ENCODE peak calls at places on chromosomes 16 and 17, in eight cellular contexts. One of them, this sample, is unnamed.

GRCh38 chr17:81494984-81495383 is 17.6 kb downstream of the ACTG1 start:
- DNase-seq in upper lobe of left lung: no peak
- DNase-seq in MM.1S: no peak
- DNase-seq in hepatocyte: no peak
- DNase-seq in IMR-90: no peak
- DNase-seq in fibroblast of lung: no peak
- DNase-seq in colonic mucosa: no peak
- DNase-seq in psoas muscle: no peak
- DNase-seq in this sample: peak; percentile 81

GRCh38 chr16:4350787-4351659 is at the start of gene PAM16:
- DNase-seq in IMR-90: peak; percentile 91
- DNase-seq in upper lobe of left lung: peak; percentile 97
- DNase-seq in hepatocyte: peak; percentile 98
- DNase-seq in fibroblast of lung: peak; percentile 93
- DNase-seq in colonic mucosa: peak; percentile 98
- DNase-seq in psoas muscle: peak; percentile 99
- DNase-seq in MM.1S: peak; percentile 95
- DNase-seq in this sample: peak; percentile 96

GRCh38 chr17:41679740-41680425 is 8.8 kb upstream of the EIF1 start:
- DNase-seq in MM.1S: no peak
- DNase-seq in psoas muscle: peak; percentile 15
- DNase-seq in colonic mucosa: no peak
- DNase-seq in fibroblast of lung: no peak
- DNase-seq in upper lobe of left lung: no peak
- DNase-seq in hepatocyte: no peak
- DNase-seq in IMR-90: no peak
- DNase-seq in this sample: no peak

GRCh38 chr17:60390881-60391418 is 983 bp downstream of the USP32 start:
- DNase-seq in MM.1S: no peak
- DNase-seq in upper lobe of left lung: peak; percentile 44
- DNase-seq in colonic mucosa: peak; percentile 39
- DNase-seq in hepatocyte: peak; percentile 49
- DNase-seq in psoas muscle: peak; percentile 64
- DNase-seq in IMR-90: peak; percentile 33
- DNase-seq in fibroblast of lung: peak; percentile 39
- DNase-seq in this sample: peak; percentile 24

GRCh38 chr17:16906670-16907069 is 65.2 kb downstream of the TNFRSF13B start:
- DNase-seq in upper lobe of left lung: no peak
- DNase-seq in fibroblast of lung: no peak
- DNase-seq in colonic mucosa: no peak
- DNase-seq in IMR-90: peak; percentile 19
- DNase-seq in psoas muscle: no peak
- DNase-seq in hepatocyte: no peak
- DNase-seq in MM.1S: peak; percentile 77
- DNase-seq in this sample: no peak

GRCh38 chr16:26269663-26270062 is 577.9 kb downstream of the HS3ST4 start:
- DNase-seq in psoas muscle: no peak
- DNase-seq in upper lobe of left lung: no peak
- DNase-seq in hepatocyte: no peak
- DNase-seq in MM.1S: peak; percentile 56
- DNase-seq in IMR-90: no peak
- DNase-seq in fibroblast of lung: no peak
- DNase-seq in colonic mucosa: no peak
- DNase-seq in this sample: no peak

GRCh38 chr16:56347166-56347565 is 78.2 kb downstream of the AMFR start:
- DNase-seq in fibroblast of lung: no peak
- DNase-seq in psoas muscle: peak; percentile 39
- DNase-seq in MM.1S: no peak
- DNase-seq in upper lobe of left lung: no peak
- DNase-seq in IMR-90: no peak
- DNase-seq in hepatocyte: no peak
- DNase-seq in colonic mucosa: no peak
- DNase-seq in this sample: no peak

GRCh38 chr17:72852267-72852945 is 240.1 kb downstream of the SLC39A11 start:
- DNase-seq in hepatocyte: no peak
- DNase-seq in fibroblast of lung: peak; percentile 15
- DNase-seq in upper lobe of left lung: no peak
- DNase-seq in IMR-90: peak; percentile 64
- DNase-seq in MM.1S: no peak
- DNase-seq in colonic mucosa: no peak
- DNase-seq in psoas muscle: no peak
- DNase-seq in this sample: no peak

GRCh38 chr17:81160306-81160705 is 5.0 kb upstream of the PVALEF start:
- DNase-seq in fibroblast of lung: no peak
- DNase-seq in hepatocyte: no peak
- DNase-seq in colonic mucosa: no peak
- DNase-seq in psoas muscle: peak; percentile 74
- DNase-seq in IMR-90: no peak
- DNase-seq in MM.1S: no peak
- DNase-seq in upper lobe of left lung: peak; percentile 66
- DNase-seq in this sample: no peak

GRCh38 chr17:4978720-4979119 is 8.8 kb downstream of the CAMTA2 start:
- DNase-seq in IMR-90: no peak
- DNase-seq in upper lobe of left lung: no peak
- DNase-seq in MM.1S: no peak
- DNase-seq in hepatocyte: no peak
- DNase-seq in fibroblast of lung: no peak
- DNase-seq in psoas muscle: no peak
- DNase-seq in colonic mucosa: no peak
- DNase-seq in this sample: no peak

GRCh38 chr16:13307861-13308260 is 406.5 kb downstream of the SHISA9 start:
- DNase-seq in IMR-90: no peak
- DNase-seq in colonic mucosa: no peak
- DNase-seq in fibroblast of lung: no peak
- DNase-seq in psoas muscle: no peak
- DNase-seq in MM.1S: no peak
- DNase-seq in upper lobe of left lung: no peak
- DNase-seq in hepatocyte: no peak
- DNase-seq in this sample: no peak

GRCh38 chr16:81713295-81713772 is 65.8 kb upstream of the PLCG2 start:
- DNase-seq in colonic mucosa: no peak
- DNase-seq in MM.1S: no peak
- DNase-seq in psoas muscle: no peak
- DNase-seq in fibroblast of lung: no peak
- DNase-seq in hepatocyte: no peak
- DNase-seq in upper lobe of left lung: no peak
- DNase-seq in IMR-90: no peak
- DNase-seq in this sample: no peak

GRCh38 chr17:39954876-39955275 is 7.9 kb upstream of the GSDMA start:
- DNase-seq in colonic mucosa: no peak
- DNase-seq in MM.1S: no peak
- DNase-seq in IMR-90: no peak
- DNase-seq in psoas muscle: no peak
- DNase-seq in fibroblast of lung: no peak
- DNase-seq in hepatocyte: no peak
- DNase-seq in upper lobe of left lung: no peak
- DNase-seq in this sample: no peak

GRCh38 chr17:14061666-14062560 is 7.4 kb upstream of the COX10 start:
- DNase-seq in MM.1S: no peak
- DNase-seq in colonic mucosa: no peak
- DNase-seq in hepatocyte: peak; percentile 26
- DNase-seq in fibroblast of lung: peak; percentile 84
- DNase-seq in upper lobe of left lung: peak; percentile 79
- DNase-seq in psoas muscle: peak; percentile 51
- DNase-seq in IMR-90: peak; percentile 84
- DNase-seq in this sample: no peak

GRCh38 chr16:69859105-69859969 is 91.8 kb upstream of the CLEC18A start:
- DNase-seq in upper lobe of left lung: peak; percentile 40
- DNase-seq in MM.1S: no peak
- DNase-seq in colonic mucosa: peak; percentile 77
- DNase-seq in hepatocyte: peak; percentile 68
- DNase-seq in IMR-90: no peak
- DNase-seq in psoas muscle: no peak
- DNase-seq in fibroblast of lung: no peak
- DNase-seq in this sample: peak; percentile 66

GRCh38 chr17:73452056-73452455 is 140.3 kb upstream of the CDC42EP4 start:
- DNase-seq in psoas muscle: no peak
- DNase-seq in MM.1S: no peak
- DNase-seq in IMR-90: no peak
- DNase-seq in colonic mucosa: no peak
- DNase-seq in upper lobe of left lung: no peak
- DNase-seq in hepatocyte: no peak
- DNase-seq in fibroblast of lung: no peak
- DNase-seq in this sample: no peak

GRCh38 chr17:53588317-53588716 is 234.4 kb upstream of the KIF2B start:
- DNase-seq in MM.1S: no peak
- DNase-seq in hepatocyte: no peak
- DNase-seq in upper lobe of left lung: no peak
- DNase-seq in fibroblast of lung: no peak
- DNase-seq in IMR-90: no peak
- DNase-seq in psoas muscle: no peak
- DNase-seq in colonic mucosa: no peak
- DNase-seq in this sample: no peak

GRCh38 chr17:68101992-68102758 is 66.6 kb downstream of the KPNA2 start:
- DNase-seq in upper lobe of left lung: peak; percentile 41
- DNase-seq in hepatocyte: peak; percentile 23
- DNase-seq in MM.1S: no peak
- DNase-seq in fibroblast of lung: no peak
- DNase-seq in IMR-90: no peak
- DNase-seq in psoas muscle: no peak
- DNase-seq in colonic mucosa: peak; percentile 60
- DNase-seq in this sample: peak; percentile 47

GRCh38 chr16:89955001-89955685 is 6.6 kb downstream of the DEF8 start:
- DNase-seq in colonic mucosa: no peak
- DNase-seq in fibroblast of lung: no peak
- DNase-seq in psoas muscle: peak; percentile 14
- DNase-seq in IMR-90: no peak
- DNase-seq in hepatocyte: no peak
- DNase-seq in upper lobe of left lung: no peak
- DNase-seq in MM.1S: no peak
- DNase-seq in this sample: no peak
- H3K4me1 ChIP-seq in colonic mucosa: no peaks in the 10 kb centered on the region
- H3K4me1 ChIP-seq in fibroblast of lung: no peaks in the 10 kb centered on the region
- H3K4me1 ChIP-seq in psoas muscle: no peaks in the 10 kb centered on the region
- H3K4me1 ChIP-seq in IMR-90: no peaks in the 10 kb centered on the region
- H3K4me1 ChIP-seq in hepatocyte: no peaks in the 10 kb centered on the region
- H3K4me1 ChIP-seq in upper lobe of left lung: peaks cover 3% of the 10 kb centered on the region
- H3K4me1 ChIP-seq in MM.1S: no peaks in the 10 kb centered on the region
- H3K4me1 ChIP-seq in this sample: no peaks in the 10 kb centered on the region

GRCh38 chr17:76049239-76049638 is 22.1 kb upstream of the EVPL start:
- DNase-seq in colonic mucosa: no peak
- DNase-seq in hepatocyte: no peak
- DNase-seq in psoas muscle: no peak
- DNase-seq in upper lobe of left lung: no peak
- DNase-seq in MM.1S: no peak
- DNase-seq in fibroblast of lung: no peak
- DNase-seq in IMR-90: no peak
- DNase-seq in this sample: no peak

GRCh38 chr17:76046064-76046463 is 19.0 kb upstream of the EVPL start:
- DNase-seq in IMR-90: no peak
- DNase-seq in fibroblast of lung: no peak
- DNase-seq in hepatocyte: no peak
- DNase-seq in upper lobe of left lung: no peak
- DNase-seq in psoas muscle: no peak
- DNase-seq in colonic mucosa: no peak
- DNase-seq in MM.1S: no peak
- DNase-seq in this sample: no peak

GRCh38 chr17:76050226-76051070 is 21.9 kb downstream of the SRP68 start:
- DNase-seq in MM.1S: no peak
- DNase-seq in fibroblast of lung: no peak
- DNase-seq in IMR-90: no peak
- DNase-seq in colonic mucosa: no peak
- DNase-seq in psoas muscle: no peak
- DNase-seq in upper lobe of left lung: peak; percentile 57
- DNase-seq in hepatocyte: no peak
- DNase-seq in this sample: no peak

GRCh38 chr17:76048711-76049110 is 21.6 kb upstream of the EVPL start:
- DNase-seq in IMR-90: peak; percentile 16
- DNase-seq in upper lobe of left lung: no peak
- DNase-seq in psoas muscle: no peak
- DNase-seq in colonic mucosa: no peak
- DNase-seq in fibroblast of lung: no peak
- DNase-seq in MM.1S: no peak
- DNase-seq in hepatocyte: no peak
- DNase-seq in this sample: no peak

GRCh38 chr17:76048025-76048605 is 21.0 kb upstream of the EVPL start:
- DNase-seq in MM.1S: peak; percentile 39
- DNase-seq in fibroblast of lung: no peak
- DNase-seq in hepatocyte: no peak
- DNase-seq in IMR-90: no peak
- DNase-seq in colonic mucosa: no peak
- DNase-seq in upper lobe of left lung: no peak
- DNase-seq in psoas muscle: no peak
- DNase-seq in this sample: no peak
- H3K36me3 ChIP-seq in MM.1S: peaks cover 10% of the 10 kb centered on the region
- H3K36me3 ChIP-seq in fibroblast of lung: peaks cover 22% of the 10 kb centered on the region
- H3K36me3 ChIP-seq in hepatocyte: no peaks in the 10 kb centered on the region
- H3K36me3 ChIP-seq in IMR-90: peaks cover 70% of the 10 kb centered on the region
- H3K36me3 ChIP-seq in colonic mucosa: peaks cover 44% of the 10 kb centered on the region
- H3K36me3 ChIP-seq in upper lobe of left lung: peaks cover 83% of the 10 kb centered on the region
- H3K36me3 ChIP-seq in psoas muscle: peaks cover 27% of the 10 kb centered on the region
- H3K36me3 ChIP-seq in this sample: peaks cover 3% of the 10 kb centered on the region

GRCh38 chr17:28366605-28367004 is 1.6 kb upstream of the SEBOX start:
- DNase-seq in IMR-90: no peak
- DNase-seq in hepatocyte: no peak
- DNase-seq in fibroblast of lung: no peak
- DNase-seq in MM.1S: no peak
- DNase-seq in psoas muscle: no peak
- DNase-seq in upper lobe of left lung: no peak
- DNase-seq in colonic mucosa: no peak
- DNase-seq in this sample: no peak
- TF ChIP-seq CTCF in IMR-90: no peak
- TF ChIP-seq CTCF in hepatocyte: no peak
- TF ChIP-seq CTCF in fibroblast of lung: no peak
- TF ChIP-seq CTCF in MM.1S: no peak
- TF ChIP-seq CTCF in psoas muscle: no peak
- TF ChIP-seq CTCF in upper lobe of left lung: no peak
- TF ChIP-seq CTCF in colonic mucosa: no peak
- TF ChIP-seq CTCF in this sample: peak; percentile 31

GRCh38 chr17:55432358-55433028 is 10.9 kb upstream of the MMD start:
- DNase-seq in fibroblast of lung: no peak
- DNase-seq in upper lobe of left lung: no peak
- DNase-seq in psoas muscle: no peak
- DNase-seq in colonic mucosa: no peak
- DNase-seq in hepatocyte: no peak
- DNase-seq in MM.1S: no peak
- DNase-seq in IMR-90: no peak
- DNase-seq in this sample: no peak
- H3K4me1 ChIP-seq in fibroblast of lung: peaks cover 21% of the 10 kb centered on the region
- H3K4me1 ChIP-seq in upper lobe of left lung: peaks cover 6% of the 10 kb centered on the region
- H3K4me1 ChIP-seq in psoas muscle: no peaks in the 10 kb centered on the region
- H3K4me1 ChIP-seq in colonic mucosa: peaks cover 8% of the 10 kb centered on the region
- H3K4me1 ChIP-seq in hepatocyte: peaks cover 27% of the 10 kb centered on the region
- H3K4me1 ChIP-seq in MM.1S: peaks cover 15% of the 10 kb centered on the region
- H3K4me1 ChIP-seq in IMR-90: peaks cover 18% of the 10 kb centered on the region
- H3K4me1 ChIP-seq in this sample: peaks cover 48% of the 10 kb centered on the region

GRCh38 chr17:51305182-51305581 is 44.8 kb downstream of the UTP18 start:
- DNase-seq in fibroblast of lung: no peak
- DNase-seq in MM.1S: no peak
- DNase-seq in colonic mucosa: no peak
- DNase-seq in upper lobe of left lung: no peak
- DNase-seq in hepatocyte: no peak
- DNase-seq in psoas muscle: no peak
- DNase-seq in IMR-90: no peak
- DNase-seq in this sample: no peak

GRCh38 chr17:51298508-51299371 is 38.4 kb downstream of the UTP18 start:
- DNase-seq in hepatocyte: peak; percentile 65
- DNase-seq in fibroblast of lung: peak; percentile 63
- DNase-seq in upper lobe of left lung: no peak
- DNase-seq in IMR-90: peak; percentile 54
- DNase-seq in colonic mucosa: no peak
- DNase-seq in psoas muscle: no peak
- DNase-seq in MM.1S: peak; percentile 39
- DNase-seq in this sample: no peak

GRCh38 chr17:51299859-51300258 is 39.5 kb downstream of the UTP18 start:
- DNase-seq in IMR-90: no peak
- DNase-seq in psoas muscle: no peak
- DNase-seq in fibroblast of lung: no peak
- DNase-seq in colonic mucosa: no peak
- DNase-seq in MM.1S: no peak
- DNase-seq in upper lobe of left lung: no peak
- DNase-seq in hepatocyte: no peak
- DNase-seq in this sample: no peak
- H3K36me3 ChIP-seq in IMR-90: peaks cover 3% of the 10 kb centered on the region
- H3K36me3 ChIP-seq in psoas muscle: no peaks in the 10 kb centered on the region
- H3K36me3 ChIP-seq in fibroblast of lung: no peaks in the 10 kb centered on the region
- H3K36me3 ChIP-seq in colonic mucosa: no peaks in the 10 kb centered on the region
- H3K36me3 ChIP-seq in MM.1S: no peaks in the 10 kb centered on the region
- H3K36me3 ChIP-seq in upper lobe of left lung: peaks cover 5% of the 10 kb centered on the region
- H3K36me3 ChIP-seq in hepatocyte: no peaks in the 10 kb centered on the region
- H3K36me3 ChIP-seq in this sample: no peaks in the 10 kb centered on the region